ENCODE peak calls at places on chromosomes 7 and 10, in five cellular contexts. R is HEK293T, V is AG09309, T is left cardiac atrium, D is naive B cell. G is an unnamed sample.

GRCh38 chr10:49661291-49661856 is 18.1 kb upstream of the C10orf53 start:
- DNase-seq in T (no peak), R (peak), D (no peak), V (no peak), G (no peak)

GRCh38 chr7:56078196-56078595 is 14.1 kb downstream of the SUMF2 start:
- DNase-seq in R (no peak), V (no peak), D (no peak), T (no peak), G (no peak)

GRCh38 chr10:28077889-28078288 is 79.0 kb upstream of the ODAD2 start:
- DNase-seq in V (peak), T (no peak), D (no peak), R (no peak), G (no peak)

GRCh38 chr10:124250506-124250905 is 157.1 kb upstream of the CHST15 start:
- DNase-seq in D (no peak), V (no peak), R (no peak), T (no peak), G (no peak)

GRCh38 chr10:89306019-89306418 is 4.2 kb downstream of the IFIT2 start:
- DNase-seq in T (no peak), D (no peak), V (no peak), R (no peak), G (no peak)

GRCh38 chr10:7354330-7355047 is 56.3 kb downstream of the SFMBT2 start:
- DNase-seq in R (peak), V (no peak), D (no peak), T (no peak), G (no peak)

GRCh38 chr7:151809156-151809863 is 67.6 kb downstream of the PRKAG2 start:
- DNase-seq in D (no peak), R (no peak), T (no peak), V (no peak), G (no peak)

GRCh38 chr10:96585726-96586418 is 940 bp downstream of the TM9SF3 start:
- DNase-seq in D (peak), V (no peak), R (peak), T (no peak), G (no peak)

GRCh38 chr7:33850768-33851167 is 54.6 kb upstream of the BMPER start:
- DNase-seq in T (no peak), V (no peak), D (no peak), R (no peak), G (no peak)

GRCh38 chr10:52883996-52884871 is 111.7 kb upstream of the MBL2 start:
- DNase-seq in R (peak), D (no peak), T (no peak), V (no peak), G (peak)

GRCh38 chr10:94439275-94439861 is 37.0 kb downstream of the TBC1D12 start:
- DNase-seq in R (peak), V (no peak), T (peak), D (no peak), G (peak)

GRCh38 chr10:69802424-69803161 is 887 bp downstream of the COL13A1 start:
- DNase-seq in V (no peak), T (peak), D (no peak), R (peak), G (peak)

GRCh38 chr7:24727165-24728120 is 29.8 kb downstream of the GSDME start:
- DNase-seq in D (peak), V (no peak), R (no peak), T (no peak), G (no peak)

GRCh38 chr10:96255569-96256335 is 15.6 kb downstream of the BLNK start:
- DNase-seq in D (no peak), R (no peak), T (no peak), V (no peak), G (no peak)

GRCh38 chr7:4694653-4695335 is 12.7 kb downstream of the FOXK1 start:
- DNase-seq in R (no peak), V (peak), D (no peak), T (peak), G (no peak)

GRCh38 chr7:1619152-1620079 is 49.6 kb upstream of the PSMG3 start:
- DNase-seq in R (no peak), V (no peak), T (no peak), D (no peak), G (no peak)

GRCh38 chr10:8768341-8768740 is 713.9 kb downstream of the GATA3 start:
- DNase-seq in T (no peak), V (no peak), R (no peak), D (no peak), G (no peak)

GRCh38 chr10:8418631-8419030 is 364.1 kb downstream of the GATA3 start:
- DNase-seq in V (peak), R (no peak), T (no peak), D (no peak), G (no peak)

GRCh38 chr7:98810166-98810802 is 59.5 kb downstream of the TMEM130 start:
- DNase-seq in T (no peak), R (no peak), V (no peak), D (no peak), G (no peak)

GRCh38 chr7:2894118-2894940 is 50.2 kb upstream of the GNA12 start:
- DNase-seq in R (no peak), T (no peak), V (no peak), D (peak), G (no peak)

GRCh38 chr7:32256811-32257210 is 186.6 kb upstream of the PDE1C start:
- DNase-seq in R (no peak), V (no peak), D (no peak), T (no peak), G (no peak)

GRCh38 chr10:132516771-132517725 is 20.5 kb upstream of the INPP5A start:
- DNase-seq in D (no peak), R (peak), V (peak), T (peak), G (peak)

GRCh38 chr7:26156454-26157365 is 4.7 kb downstream of the NFE2L3 start:
- DNase-seq in R (no peak), V (peak), T (no peak), D (peak), G (no peak)

GRCh38 chr7:94333810-94334209 is 60.9 kb upstream of the COL1A2 start:
- DNase-seq in R (no peak), V (no peak), T (no peak), D (no peak), G (no peak)

GRCh38 chr7:133352430-133352829 is 99.6 kb downstream of the EXOC4 start:
- DNase-seq in V (no peak), T (no peak), R (no peak), D (no peak), G (no peak)

GRCh38 chr7:101233907-101234547 is 3.6 kb downstream of the CLDN15 start:
- DNase-seq in T (no peak), R (no peak), V (no peak), D (no peak), G (no peak)

GRCh38 chr7:37982423-37982822 is 62.0 kb downstream of the EPDR1 start:
- DNase-seq in R (no peak), T (no peak), V (no peak), D (no peak), G (peak)

G was measured in thyroid gland.